ENCODE peak calls at places on chromosomes 3 and 15, in ten cellular contexts. B is psoas muscle; Q is central memory CD4-positive, alpha-beta T cell; X is endodermal cell; J is spleen; H is substantia nigra; F is activated T-helper 9 cell treated with anti-CD3 and anti-CD28 coated beads, Interleukin-2, amount 50 U/mL, for 16 hours; P is progenitor cell of endocrine pancreas; T is NCI-H1417; C is hepatocyte. O is an unnamed sample.

GRCh38 chr15:68542771-68543544 is 35.8 kb upstream of the CORO2B start:
- DNase-seq in J (no peak), H (no peak), C (peak), P (no peak), B (no peak), F (no peak), Q (no peak), X (peak), T (no peak), O (no peak)

GRCh38 chr3:160370987-160371857 is 27.8 kb downstream of the IFT80 start:
- DNase-seq in B (no peak), X (no peak), H (no peak), J (no peak), F (no peak), T (no peak), C (no peak), Q (no peak), P (no peak), O (no peak)

GRCh38 chr15:71588746-71589145 is 221.6 kb upstream of the NR2E3 start:
- DNase-seq in F (no peak), X (peak), C (no peak), H (no peak), Q (no peak), J (no peak), B (no peak), T (no peak), P (no peak), O (no peak)

GRCh38 chr3:99747915-99748314 is 69.7 kb upstream of the CMSS1 start:
- DNase-seq in P (no peak), J (no peak), B (no peak), Q (no peak), T (no peak), X (no peak), H (no peak), C (peak), F (no peak), O (no peak)

GRCh38 chr15:30933293-30933692 is 29.6 kb downstream of the FAN1 start:
- DNase-seq in J (no peak), T (no peak), X (no peak), C (no peak), Q (no peak), F (no peak), H (no peak), B (no peak), P (no peak), O (no peak)

GRCh38 chr3:25854635-25855034 is 64.7 kb downstream of the OXSM start:
- DNase-seq in T (no peak), J (no peak), H (no peak), Q (no peak), B (no peak), P (no peak), F (no peak), C (peak), X (no peak), O (no peak)

GRCh38 chr3:107064445-107065060 is 312.7 kb upstream of the CCDC54 start:
- DNase-seq in F (peak), J (no peak), C (peak), Q (peak), X (peak), P (peak), H (peak), B (peak), T (peak), O (peak)

GRCh38 chr3:197878427-197878826 is 71.6 kb upstream of the RPL35A start:
- DNase-seq in X (no peak), C (no peak), H (no peak), B (no peak), Q (no peak), F (peak), P (no peak), T (no peak), J (no peak), O (no peak)

GRCh38 chr3:44476181-44476599 is 1.3 kb downstream of the ZNF445 start:
- DNase-seq in C (no peak), X (no peak), H (no peak), Q (no peak), F (no peak), P (no peak), B (no peak), J (no peak), T (peak), O (no peak)

GRCh38 chr15:45715528-45715927 is 80.7 kb downstream of the SQOR start:
- DNase-seq in H (no peak), J (no peak), C (peak), B (no peak), X (no peak), F (no peak), T (peak), P (no peak), Q (no peak), O (no peak)

GRCh38 chr3:154427685-154428291 is 2.2 kb downstream of the GPR149 start:
- DNase-seq in P (no peak), B (no peak), H (no peak), Q (no peak), C (no peak), J (no peak), F (no peak), T (peak), X (peak), O (peak)

GRCh38 chr3:53145109-53146077 is 15.2 kb upstream of the RFT1 start:
- DNase-seq in B (peak), P (no peak), F (no peak), Q (no peak), J (no peak), T (peak), C (peak), X (no peak), H (no peak), O (peak)

GRCh38 chr3:42601898-42602581 is 1.6 kb downstream of the NKTR start:
- DNase-seq in C (peak), J (no peak), H (no peak), Q (peak), T (peak), F (no peak), X (no peak), P (no peak), B (no peak), O (no peak)

O was measured in aorta.